ENCODE peak calls at places on chromosomes 3 and 15, in four cellular contexts. P is cardiac fibroblast; D is stimulated activated CD8-positive, alpha-beta memory T cell treated with anti-CD3 and anti-CD28 coated beads, Interleukin-7, amount 100 ng/mL, for 1 hour; M is hippocampal formation. B is an unnamed sample.

GRCh38 chr15:72491768-72492167 is 17.6 kb downstream of the ARIH1 start:
- DNase-seq in P (peak), D (no peak), M (no peak), B (no peak)

GRCh38 chr3:170057550-170057949 is 19.8 kb downstream of the GPR160 start:
- DNase-seq in P (no peak), D (no peak), M (no peak), B (no peak)

GRCh38 chr3:77902675-77903074 is 862.8 kb downstream of the ROBO2 start:
- DNase-seq in P (no peak), D (no peak), M (no peak), B (no peak)

GRCh38 chr15:57640935-57641682 is 49.4 kb downstream of the MYZAP start:
- DNase-seq in P (peak), D (no peak), M (no peak), B (no peak)

GRCh38 chr3:51559266-51559907 is 20.9 kb downstream of the RAD54L2 start:
- DNase-seq in P (peak), D (no peak), M (no peak), B (no peak)

GRCh38 chr3:185737020-185737419 is 87.8 kb downstream of the IGF2BP2 start:
- DNase-seq in P (peak), D (no peak), M (no peak), B (no peak)

GRCh38 chr3:42729404-42730145 is 27.0 kb upstream of the HHATL start:
- DNase-seq in P (no peak), D (no peak), M (no peak), B (no peak)

GRCh38 chr3:191499307-191500125 is 38.6 kb downstream of the PYDC2 start:
- DNase-seq in P (peak), D (no peak), M (peak), B (peak)

GRCh38 chr3:41330465-41330864 is 131.2 kb downstream of the CTNNB1 start:
- DNase-seq in P (peak), D (no peak), M (no peak), B (no peak)

GRCh38 chr15:100690032-100690785 is 87.8 kb downstream of the ASB7 start:
- DNase-seq in P (no peak), D (no peak), M (no peak), B (no peak)